ENCODE peak calls at places on chromosomes 5 and 9, in four cellular contexts. One of them, this sample, is unnamed.

GRCh38 chr5:79236364-79236969 is 536 bp downstream of the JMY start:
- DNase-seq in stomach: no peak
- DNase-seq in choroid plexus epithelial cell: peak; percentile 37
- DNase-seq in body of pancreas: no peak
- DNase-seq in this sample: no peak

GRCh38 chr5:110815916-110816605 is 77.3 kb downstream of the SLC25A46 start:
- DNase-seq in stomach: no peak
- DNase-seq in choroid plexus epithelial cell: peak; percentile 52
- DNase-seq in body of pancreas: no peak
- DNase-seq in this sample: no peak

GRCh38 chr5:19987594-19988345 is at the start of gene CDH18:
- DNase-seq in stomach: peak; percentile 40
- DNase-seq in choroid plexus epithelial cell: peak; percentile 39
- DNase-seq in body of pancreas: peak; percentile 59
- DNase-seq in this sample: no peak

GRCh38 chr9:29439961-29440360 is 1866.7 kb upstream of the C9orf72 start:
- DNase-seq in stomach: no peak
- DNase-seq in choroid plexus epithelial cell: peak; percentile 28
- DNase-seq in body of pancreas: no peak
- DNase-seq in this sample: peak; percentile 46

GRCh38 chr9:23635276-23635675 is 190.8 kb downstream of the ELAVL2 start:
- DNase-seq in stomach: no peak
- DNase-seq in choroid plexus epithelial cell: no peak
- DNase-seq in body of pancreas: no peak
- DNase-seq in this sample: no peak

GRCh38 chr5:150138551-150139265 is 16.9 kb downstream of the PDGFRB start:
- DNase-seq in stomach: peak; percentile 67
- DNase-seq in choroid plexus epithelial cell: peak; percentile 93
- DNase-seq in body of pancreas: no peak
- DNase-seq in this sample: peak; percentile 84

GRCh38 chr9:123238364-123238763 is 30.0 kb downstream of the STRBP start:
- DNase-seq in stomach: no peak
- DNase-seq in choroid plexus epithelial cell: peak; percentile 8
- DNase-seq in body of pancreas: no peak
- DNase-seq in this sample: no peak

GRCh38 chr5:126819253-126819652 is 42.3 kb downstream of the LMNB1 start:
- DNase-seq in stomach: no peak
- DNase-seq in choroid plexus epithelial cell: no peak
- DNase-seq in body of pancreas: no peak
- DNase-seq in this sample: no peak

GRCh38 chr5:169873642-169874041 is 106.7 kb downstream of the INSYN2B start:
- DNase-seq in stomach: no peak
- DNase-seq in choroid plexus epithelial cell: peak; percentile 99
- DNase-seq in body of pancreas: no peak
- DNase-seq in this sample: peak; percentile 77

GRCh38 chr5:39423331-39423751 is 1.4 kb downstream of the DAB2 start:
- DNase-seq in stomach: no peak
- DNase-seq in choroid plexus epithelial cell: no peak
- DNase-seq in body of pancreas: no peak
- DNase-seq in this sample: no peak

GRCh38 chr5:14410068-14410941 is 171.3 kb upstream of the OTULINL start:
- DNase-seq in stomach: no peak
- DNase-seq in choroid plexus epithelial cell: no peak
- DNase-seq in body of pancreas: no peak
- DNase-seq in this sample: no peak

GRCh38 chr9:96388144-96388543 is 4.6 kb upstream of the SLC35D2 start:
- DNase-seq in stomach: no peak
- DNase-seq in choroid plexus epithelial cell: no peak
- DNase-seq in body of pancreas: no peak
- DNase-seq in this sample: no peak

GRCh38 chr9:34072410-34072809 is 23.7 kb upstream of the UBAP2 start:
- DNase-seq in stomach: peak; percentile 26
- DNase-seq in choroid plexus epithelial cell: no peak
- DNase-seq in body of pancreas: no peak
- DNase-seq in this sample: no peak

GRCh38 chr9:129740174-129740573 is 12.7 kb downstream of the PTGES start:
- DNase-seq in stomach: no peak
- DNase-seq in choroid plexus epithelial cell: no peak
- DNase-seq in body of pancreas: no peak
- DNase-seq in this sample: no peak

GRCh38 chr9:132239999-132240859 is 78.4 kb downstream of the NTNG2 start:
- DNase-seq in stomach: no peak
- DNase-seq in choroid plexus epithelial cell: no peak
- DNase-seq in body of pancreas: peak; percentile 44
- DNase-seq in this sample: no peak
- H3K4me3 ChIP-seq in stomach: peak overlapping the region; percentile 71
- H3K4me3 ChIP-seq in choroid plexus epithelial cell: no peak overlapping the region
- H3K4me3 ChIP-seq in body of pancreas: no peak overlapping the region
- H3K4me3 ChIP-seq in this sample: peak overlapping the region; percentile 30

GRCh38 chr5:141186897-141187512 is at the start of gene PCDHB9:
- DNase-seq in stomach: no peak
- DNase-seq in choroid plexus epithelial cell: peak; percentile 11
- DNase-seq in body of pancreas: peak; percentile 36
- DNase-seq in this sample: no peak

GRCh38 chr5:141196363-141196762 is 3.1 kb upstream of the PCDHB11 start:
- DNase-seq in stomach: no peak
- DNase-seq in choroid plexus epithelial cell: no peak
- DNase-seq in body of pancreas: no peak
- DNase-seq in this sample: no peak

DNA sequence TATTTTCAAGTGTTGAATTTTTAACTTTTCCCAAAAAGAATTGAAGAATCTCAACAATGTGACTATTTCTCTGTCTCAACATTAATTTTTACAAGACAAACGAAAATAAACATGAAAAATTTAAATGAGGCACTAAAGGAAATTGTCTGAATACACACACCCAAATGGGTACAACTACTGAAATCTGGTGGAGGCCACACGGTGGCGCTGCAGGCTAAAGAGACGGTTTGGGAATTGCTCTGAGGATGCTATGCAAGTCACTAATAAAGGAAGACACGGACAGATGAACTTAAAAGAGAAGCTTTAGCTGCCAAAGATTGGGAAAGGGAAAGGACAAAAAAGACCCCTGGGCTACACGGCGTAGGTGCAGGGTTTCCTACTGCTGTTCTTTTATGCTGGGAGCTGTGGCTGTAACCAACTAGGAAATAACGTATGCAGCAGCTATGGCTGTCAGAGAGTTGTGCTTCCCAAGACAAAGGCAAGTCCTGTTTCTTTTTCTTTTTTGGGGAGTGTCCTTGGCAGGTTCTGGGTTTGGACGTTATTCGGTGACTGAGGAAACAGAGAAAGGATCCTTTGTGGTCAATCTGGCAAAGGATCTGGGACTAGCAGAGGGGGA is at the start of gene PCDHB10:
- DNase-seq in stomach: no peak
- DNase-seq in choroid plexus epithelial cell: peak; percentile 19
- DNase-seq in body of pancreas: peak; percentile 26
- DNase-seq in this sample: no peak
- H3K4me3 ChIP-seq in stomach: no peak within 1 kb of the TSS
- H3K4me3 ChIP-seq in choroid plexus epithelial cell: no peak within 1 kb of the TSS
- H3K4me3 ChIP-seq in body of pancreas: no peak within 1 kb of the TSS
- H3K4me3 ChIP-seq in this sample: peak within 1 kb of the TSS; percentile 17

GRCh38 chr5:144167998-144168397 is 2.5 kb downstream of the YIPF5 start:
- DNase-seq in stomach: no peak
- DNase-seq in choroid plexus epithelial cell: no peak
- DNase-seq in body of pancreas: no peak
- DNase-seq in this sample: no peak
- H3K4me3 ChIP-seq in stomach: no peak overlapping the region
- H3K4me3 ChIP-seq in choroid plexus epithelial cell: no peak overlapping the region
- H3K4me3 ChIP-seq in body of pancreas: no peak overlapping the region
- H3K4me3 ChIP-seq in this sample: no peak overlapping the region

DNA sequence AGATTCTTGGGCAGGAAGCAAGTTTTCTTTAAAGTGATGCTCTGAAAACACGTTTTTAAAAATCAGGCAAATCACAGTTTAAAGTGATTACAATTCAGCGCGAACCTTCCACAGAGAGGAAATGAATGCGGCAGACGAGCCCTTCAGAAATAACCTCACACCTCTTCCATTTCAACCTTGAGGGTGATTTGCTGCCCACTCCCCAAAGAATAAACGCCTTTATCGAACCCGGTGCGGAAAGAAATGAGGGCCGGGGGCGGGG is 2.3 kb upstream of the EFNA5 start:
- DNase-seq in stomach: no peak
- DNase-seq in choroid plexus epithelial cell: no peak
- DNase-seq in body of pancreas: no peak
- DNase-seq in this sample: no peak
- H3K4me3 ChIP-seq in stomach: peak overlapping the region; percentile 62
- H3K4me3 ChIP-seq in choroid plexus epithelial cell: peak overlapping the region; percentile 84
- H3K4me3 ChIP-seq in body of pancreas: peak overlapping the region; percentile 31
- H3K4me3 ChIP-seq in this sample: peak overlapping the region; percentile 80

GRCh38 chr9:134648701-134649525 is 7.3 kb downstream of the COL5A1 start:
- DNase-seq in stomach: no peak
- DNase-seq in choroid plexus epithelial cell: peak; percentile 80
- DNase-seq in body of pancreas: no peak
- DNase-seq in this sample: no peak

GRCh38 chr9:134647359-134648115 is 5.9 kb downstream of the COL5A1 start:
- DNase-seq in stomach: no peak
- DNase-seq in choroid plexus epithelial cell: no peak
- DNase-seq in body of pancreas: no peak
- DNase-seq in this sample: no peak

GRCh38 chr9:134643306-134643705 is 1.7 kb downstream of the COL5A1 start:
- DNase-seq in stomach: no peak
- DNase-seq in choroid plexus epithelial cell: peak; percentile 42
- DNase-seq in body of pancreas: no peak
- DNase-seq in this sample: no peak

GRCh38 chr9:134644715-134645606 is 3.4 kb downstream of the COL5A1 start:
- DNase-seq in stomach: peak; percentile 39
- DNase-seq in choroid plexus epithelial cell: peak; percentile 99
- DNase-seq in body of pancreas: no peak
- DNase-seq in this sample: peak; percentile 96

DNA sequence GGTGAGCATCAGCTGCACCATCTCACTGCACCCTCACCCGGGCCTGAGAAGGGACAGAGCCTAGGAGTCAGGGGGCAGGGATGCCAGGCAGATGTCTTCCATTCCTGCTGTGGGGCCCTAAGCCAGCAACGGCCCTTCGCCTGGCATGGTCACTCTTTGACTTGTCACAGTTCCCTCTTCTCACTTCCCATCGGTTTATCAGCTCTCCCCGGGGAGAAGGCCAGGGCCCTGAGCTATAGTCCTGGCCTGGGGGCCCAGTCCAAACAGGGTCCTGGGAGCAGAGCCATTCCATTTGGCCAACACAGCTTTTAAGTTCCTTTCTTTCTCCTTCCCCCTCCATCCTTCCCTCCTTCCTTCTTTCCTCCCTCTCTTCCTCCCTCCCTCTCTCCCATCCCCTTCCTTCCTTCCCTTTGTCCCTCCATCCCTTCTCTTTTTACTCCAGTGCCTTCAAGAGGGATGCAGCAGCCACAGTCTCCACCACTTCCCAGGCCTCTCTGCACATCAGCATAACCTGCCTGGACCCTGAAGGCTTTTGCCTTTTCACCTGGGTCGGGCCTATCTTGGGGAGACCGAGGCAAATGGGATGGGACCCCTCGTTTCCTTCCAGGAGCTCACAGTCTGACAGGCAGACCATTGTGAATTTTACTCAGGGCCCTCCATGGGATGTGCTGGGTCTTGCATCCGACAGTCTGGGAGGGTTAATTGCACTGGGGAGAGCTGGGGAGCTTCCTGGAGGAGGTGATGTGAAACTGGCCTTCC is 4.2 kb downstream of the COL5A1 start:
- DNase-seq in stomach: no peak
- DNase-seq in choroid plexus epithelial cell: no peak
- DNase-seq in body of pancreas: no peak
- DNase-seq in this sample: no peak
- H3K4me3 ChIP-seq in stomach: peak overlapping the region; percentile 36
- H3K4me3 ChIP-seq in choroid plexus epithelial cell: peak overlapping the region; percentile 66
- H3K4me3 ChIP-seq in body of pancreas: no peak overlapping the region
- H3K4me3 ChIP-seq in this sample: peak overlapping the region; percentile 50

GRCh38 chr5:56412601-56413379 is 179.7 kb upstream of the ANKRD55 start:
- DNase-seq in stomach: peak; percentile 41
- DNase-seq in choroid plexus epithelial cell: peak; percentile 37
- DNase-seq in body of pancreas: no peak
- DNase-seq in this sample: no peak
- H3K4me3 ChIP-seq in stomach: no peak overlapping the region
- H3K4me3 ChIP-seq in choroid plexus epithelial cell: no peak overlapping the region
- H3K4me3 ChIP-seq in body of pancreas: no peak overlapping the region
- H3K4me3 ChIP-seq in this sample: no peak overlapping the region

DNA sequence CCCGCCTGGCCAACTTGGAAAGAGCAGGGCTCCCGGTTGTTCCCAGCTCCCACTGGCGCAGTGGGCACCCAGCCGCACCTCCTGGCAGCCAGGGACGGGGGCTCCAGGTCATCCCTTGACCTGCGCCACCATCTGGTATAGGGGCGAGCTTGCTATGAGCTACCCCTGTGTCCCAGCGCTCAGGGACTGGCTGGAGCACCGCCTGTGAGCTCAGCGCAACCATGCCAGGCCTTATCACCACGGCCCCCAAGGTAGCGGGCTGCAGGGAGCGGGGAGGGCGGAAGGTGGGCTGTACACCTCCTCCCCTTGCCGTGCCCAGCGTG is 15.4 kb upstream of the RASA1 start:
- DNase-seq in stomach: no peak
- DNase-seq in choroid plexus epithelial cell: no peak
- DNase-seq in body of pancreas: no peak
- DNase-seq in this sample: no peak
- H3K4me3 ChIP-seq in stomach: no peak overlapping the region
- H3K4me3 ChIP-seq in choroid plexus epithelial cell: no peak overlapping the region
- H3K4me3 ChIP-seq in body of pancreas: no peak overlapping the region
- H3K4me3 ChIP-seq in this sample: no peak overlapping the region

This sample was measured in skeletal muscle cell.